ENCODE peak calls at places on chromosomes 2 and 18, in four cellular contexts. One of them, this sample, is unnamed.

GRCh38 chr2:3223080-3223923 is 154.3 kb downstream of the EIPR1 start:
- DNase-seq in astrocyte of the spinal cord: peak
- DNase-seq in OCI-LY7: no peak
- DNase-seq in fibroblast of mammary gland: peak
- DNase-seq in this sample: peak

GRCh38 chr2:158635961-158636601 is 159.0 kb upstream of the DAPL1 start:
- DNase-seq in astrocyte of the spinal cord: no peak
- DNase-seq in OCI-LY7: no peak
- DNase-seq in fibroblast of mammary gland: no peak
- DNase-seq in this sample: no peak

GRCh38 chr2:239822146-239822945 is 202.8 kb downstream of the NDUFA10 start:
- DNase-seq in astrocyte of the spinal cord: no peak
- DNase-seq in OCI-LY7: no peak
- DNase-seq in fibroblast of mammary gland: no peak
- DNase-seq in this sample: no peak

GRCh38 chr2:119025013-119025412 is 83.0 kb downstream of the MARCO start:
- DNase-seq in fibroblast of mammary gland: no peak
- DNase-seq in OCI-LY7: no peak
- DNase-seq in astrocyte of the spinal cord: no peak
- DNase-seq in this sample: no peak

GRCh38 chr2:27921880-27922589 is 31.5 kb downstream of the BABAM2 start:
- DNase-seq in astrocyte of the spinal cord: no peak
- DNase-seq in OCI-LY7: no peak
- DNase-seq in fibroblast of mammary gland: no peak
- DNase-seq in this sample: no peak

GRCh38 chr2:34012728-34013302 is 413.7 kb upstream of the FAM98A start:
- DNase-seq in fibroblast of mammary gland: peak
- DNase-seq in astrocyte of the spinal cord: peak
- DNase-seq in OCI-LY7: peak
- DNase-seq in this sample: peak

GRCh38 chr2:193584522-193584938 is 1389.8 kb upstream of the TMEFF2 start:
- DNase-seq in fibroblast of mammary gland: peak
- DNase-seq in astrocyte of the spinal cord: peak
- DNase-seq in OCI-LY7: peak
- DNase-seq in this sample: no peak

GRCh38 chr18:34730774-34731173 is 20.7 kb downstream of the DTNA start:
- DNase-seq in fibroblast of mammary gland: no peak
- DNase-seq in astrocyte of the spinal cord: peak
- DNase-seq in OCI-LY7: no peak
- DNase-seq in this sample: no peak

GRCh38 chr2:183409662-183410061 is 285.4 kb downstream of the NUP35 start:
- DNase-seq in fibroblast of mammary gland: no peak
- DNase-seq in astrocyte of the spinal cord: no peak
- DNase-seq in OCI-LY7: no peak
- DNase-seq in this sample: no peak

GRCh38 chr2:65040414-65041261 is 15.6 kb upstream of the CEP68 start:
- DNase-seq in OCI-LY7: peak
- DNase-seq in astrocyte of the spinal cord: peak
- DNase-seq in fibroblast of mammary gland: peak
- DNase-seq in this sample: no peak

GRCh38 chr2:230877737-230878598 is 13.2 kb downstream of the ITM2C start:
- DNase-seq in astrocyte of the spinal cord: no peak
- DNase-seq in fibroblast of mammary gland: no peak
- DNase-seq in OCI-LY7: no peak
- DNase-seq in this sample: no peak

GRCh38 chr2:232721261-232721660 is 24.1 kb downstream of the GIGYF2 start:
- DNase-seq in OCI-LY7: no peak
- DNase-seq in fibroblast of mammary gland: no peak
- DNase-seq in astrocyte of the spinal cord: no peak
- DNase-seq in this sample: no peak

GRCh38 chr18:54444309-54444914 is 86.7 kb downstream of the C18orf54 start:
- DNase-seq in fibroblast of mammary gland: peak
- DNase-seq in astrocyte of the spinal cord: peak
- DNase-seq in OCI-LY7: peak
- DNase-seq in this sample: no peak

GRCh38 chr2:134408791-134409190 is 154.9 kb downstream of the MGAT5 start:
- DNase-seq in fibroblast of mammary gland: peak
- DNase-seq in astrocyte of the spinal cord: no peak
- DNase-seq in OCI-LY7: no peak
- DNase-seq in this sample: no peak

GRCh38 chr18:34659579-34660517 is 50.2 kb upstream of the DTNA start:
- DNase-seq in OCI-LY7: no peak
- DNase-seq in astrocyte of the spinal cord: peak
- DNase-seq in fibroblast of mammary gland: peak
- DNase-seq in this sample: no peak

GRCh38 chr18:23746851-23747250 is 57.6 kb downstream of the LAMA3 start:
- DNase-seq in astrocyte of the spinal cord: no peak
- DNase-seq in OCI-LY7: no peak
- DNase-seq in fibroblast of mammary gland: no peak
- DNase-seq in this sample: no peak

GRCh38 chr2:171210864-171211431 is 50.3 kb upstream of the TLK1 start:
- DNase-seq in fibroblast of mammary gland: no peak
- DNase-seq in astrocyte of the spinal cord: no peak
- DNase-seq in OCI-LY7: peak
- DNase-seq in this sample: peak

GRCh38 chr18:43661570-43661969 is 384.3 kb upstream of the SYT4 start:
- DNase-seq in fibroblast of mammary gland: peak
- DNase-seq in astrocyte of the spinal cord: peak
- DNase-seq in OCI-LY7: peak
- DNase-seq in this sample: peak

GRCh38 chr2:200944467-200945394 is 18.7 kb downstream of the ORC2 start:
- DNase-seq in astrocyte of the spinal cord: peak
- DNase-seq in fibroblast of mammary gland: peak
- DNase-seq in OCI-LY7: no peak
- DNase-seq in this sample: peak

GRCh38 chr2:54968561-54969218 is 81.6 kb downstream of the RTN4 start:
- DNase-seq in astrocyte of the spinal cord: no peak
- DNase-seq in OCI-LY7: no peak
- DNase-seq in fibroblast of mammary gland: no peak
- DNase-seq in this sample: no peak

GRCh38 chr2:189297446-189297845 is 117.9 kb upstream of the COL5A2 start:
- DNase-seq in astrocyte of the spinal cord: peak
- DNase-seq in OCI-LY7: no peak
- DNase-seq in fibroblast of mammary gland: peak
- DNase-seq in this sample: no peak

GRCh38 chr2:17830053-17831034 is 14.1 kb downstream of the MSGN1 start:
- DNase-seq in astrocyte of the spinal cord: peak
- DNase-seq in OCI-LY7: peak
- DNase-seq in fibroblast of mammary gland: peak
- DNase-seq in this sample: no peak

GRCh38 chr2:180133736-180134135 is 126.6 kb upstream of the CWC22 start:
- DNase-seq in astrocyte of the spinal cord: no peak
- DNase-seq in fibroblast of mammary gland: peak
- DNase-seq in OCI-LY7: no peak
- DNase-seq in this sample: no peak

GRCh38 chr2:169480079-169480465 is 778 bp downstream of the BBS5 start:
- DNase-seq in astrocyte of the spinal cord: peak
- DNase-seq in OCI-LY7: no peak
- DNase-seq in fibroblast of mammary gland: peak
- DNase-seq in this sample: no peak

GRCh38 chr2:12534646-12535263 is 182.0 kb upstream of the TRIB2 start:
- DNase-seq in OCI-LY7: no peak
- DNase-seq in astrocyte of the spinal cord: peak
- DNase-seq in fibroblast of mammary gland: peak
- DNase-seq in this sample: no peak

GRCh38 chr2:229780856-229781773 is 66.8 kb upstream of the DNER start:
- DNase-seq in OCI-LY7: peak
- DNase-seq in astrocyte of the spinal cord: peak
- DNase-seq in fibroblast of mammary gland: peak
- DNase-seq in this sample: no peak

GRCh38 chr2:164692958-164693357 is 71.7 kb upstream of the GRB14 start:
- DNase-seq in astrocyte of the spinal cord: no peak
- DNase-seq in OCI-LY7: no peak
- DNase-seq in fibroblast of mammary gland: no peak
- DNase-seq in this sample: no peak

GRCh38 chr18:8745355-8746014 is 40.1 kb downstream of the MTCL1 start:
- DNase-seq in OCI-LY7: peak
- DNase-seq in astrocyte of the spinal cord: no peak
- DNase-seq in fibroblast of mammary gland: peak
- DNase-seq in this sample: no peak

GRCh38 chr2:70569559-70569958 is 15.9 kb upstream of the TGFA start:
- DNase-seq in fibroblast of mammary gland: no peak
- DNase-seq in OCI-LY7: no peak
- DNase-seq in astrocyte of the spinal cord: no peak
- DNase-seq in this sample: no peak

DNA sequence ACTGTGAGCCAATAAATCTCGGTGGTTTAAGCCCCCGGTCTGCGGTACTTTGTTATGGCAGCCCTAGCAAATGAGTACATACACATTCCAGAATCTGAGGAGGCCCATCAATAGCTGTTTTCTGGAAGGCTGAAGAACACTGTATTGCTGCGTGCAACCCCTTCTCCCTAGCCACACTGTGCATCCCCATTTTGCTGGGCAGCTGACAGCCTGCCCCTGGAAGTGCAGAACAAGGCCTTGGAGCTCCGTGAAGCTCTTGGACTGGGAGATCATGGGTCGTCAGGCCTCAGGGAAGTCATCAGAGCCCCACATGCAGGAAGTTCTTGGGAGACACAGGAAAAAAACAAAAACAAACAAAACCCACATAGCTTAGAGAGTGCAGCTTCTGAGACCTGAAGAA is 90.6 kb upstream of the ST6GAL2 start:
- DNase-seq in OCI-LY7: no peak
- DNase-seq in astrocyte of the spinal cord: no peak
- DNase-seq in fibroblast of mammary gland: no peak
- DNase-seq in this sample: no peak
- H3K4me3 ChIP-seq in OCI-LY7: no peak
- H3K4me3 ChIP-seq in astrocyte of the spinal cord: no peak
- H3K4me3 ChIP-seq in fibroblast of mammary gland: no peak
- H3K4me3 ChIP-seq in this sample: no peak

DNA sequence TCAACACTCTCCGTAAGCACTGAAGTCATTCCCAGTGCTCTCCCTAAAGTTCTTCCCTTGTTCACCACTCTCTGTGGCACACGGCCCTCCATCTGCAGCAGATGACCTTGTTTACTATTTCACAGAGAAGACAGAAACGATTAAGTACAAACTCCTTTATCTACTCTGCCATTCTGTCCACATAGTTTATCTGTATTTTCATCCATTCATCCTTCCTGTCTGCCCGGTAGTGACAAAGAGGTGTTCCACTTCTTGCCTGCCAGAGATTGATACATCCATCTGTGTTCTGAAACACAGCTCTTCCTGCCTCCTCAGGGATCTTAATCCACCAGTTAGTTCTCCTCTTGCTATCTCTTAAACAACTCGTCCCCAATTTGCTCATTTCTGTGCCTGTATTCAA is 77.9 kb upstream of the CD226 start:
- DNase-seq in fibroblast of mammary gland: no peak
- DNase-seq in OCI-LY7: no peak
- DNase-seq in astrocyte of the spinal cord: no peak
- DNase-seq in this sample: no peak
- TF ChIP-seq CTCF in fibroblast of mammary gland: no peak
- TF ChIP-seq CTCF in OCI-LY7: no peak
- TF ChIP-seq CTCF in astrocyte of the spinal cord: no peak
- TF ChIP-seq CTCF in this sample: no peak

GRCh38 chr2:174664084-174664759 is 66.6 kb upstream of the WIPF1 start:
- DNase-seq in OCI-LY7: no peak
- DNase-seq in astrocyte of the spinal cord: no peak
- DNase-seq in fibroblast of mammary gland: peak
- DNase-seq in this sample: no peak

GRCh38 chr2:174663572-174663971 is 66.0 kb upstream of the WIPF1 start:
- DNase-seq in fibroblast of mammary gland: peak
- DNase-seq in astrocyte of the spinal cord: peak
- DNase-seq in OCI-LY7: no peak
- DNase-seq in this sample: no peak

GRCh38 chr2:174660984-174661675 is 63.5 kb upstream of the WIPF1 start:
- DNase-seq in fibroblast of mammary gland: no peak
- DNase-seq in OCI-LY7: no peak
- DNase-seq in astrocyte of the spinal cord: no peak
- DNase-seq in this sample: no peak

GRCh38 chr2:174662459-174662858 is 64.9 kb upstream of the WIPF1 start:
- DNase-seq in astrocyte of the spinal cord: peak
- DNase-seq in OCI-LY7: no peak
- DNase-seq in fibroblast of mammary gland: peak
- DNase-seq in this sample: no peak

GRCh38 chr2:174662859-174663258 is 65.3 kb upstream of the WIPF1 start:
- DNase-seq in OCI-LY7: no peak
- DNase-seq in fibroblast of mammary gland: no peak
- DNase-seq in astrocyte of the spinal cord: no peak
- DNase-seq in this sample: no peak
- H3K4me3 ChIP-seq in OCI-LY7: no peak
- H3K4me3 ChIP-seq in fibroblast of mammary gland: no peak
- H3K4me3 ChIP-seq in astrocyte of the spinal cord: no peak
- H3K4me3 ChIP-seq in this sample: no peak

GRCh38 chr18:40531061-40531460 is 1424.0 kb upstream of the PIK3C3 start:
- DNase-seq in astrocyte of the spinal cord: no peak
- DNase-seq in fibroblast of mammary gland: no peak
- DNase-seq in OCI-LY7: no peak
- DNase-seq in this sample: no peak

GRCh38 chr18:40524881-40525280 is 1430.2 kb upstream of the PIK3C3 start:
- DNase-seq in OCI-LY7: no peak
- DNase-seq in fibroblast of mammary gland: no peak
- DNase-seq in astrocyte of the spinal cord: no peak
- DNase-seq in this sample: no peak

GRCh38 chr18:40534748-40535147 is 1420.3 kb upstream of the PIK3C3 start:
- DNase-seq in OCI-LY7: no peak
- DNase-seq in fibroblast of mammary gland: peak
- DNase-seq in astrocyte of the spinal cord: peak
- DNase-seq in this sample: no peak

DNA sequence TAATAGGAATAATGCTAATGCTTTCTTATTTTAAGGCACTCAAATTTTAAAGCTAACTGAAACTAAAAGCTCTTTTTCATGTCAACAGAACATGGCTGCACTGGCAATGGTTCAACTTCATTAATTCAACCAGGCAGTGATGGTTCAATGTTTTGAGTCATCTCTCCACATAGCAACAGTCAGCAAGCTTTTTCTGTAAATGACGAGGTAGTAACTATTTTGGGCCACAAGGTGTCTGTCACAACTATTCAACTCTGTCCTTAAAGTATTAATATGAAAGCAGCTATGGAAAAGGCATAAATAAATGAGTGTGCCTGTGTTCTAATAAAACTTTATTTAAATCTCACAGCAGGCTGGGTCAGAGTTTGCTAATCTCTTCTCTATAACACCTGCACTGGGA is 1425.6 kb upstream of the PIK3C3 start:
- DNase-seq in astrocyte of the spinal cord: peak
- DNase-seq in fibroblast of mammary gland: peak
- DNase-seq in OCI-LY7: no peak
- DNase-seq in this sample: no peak
- TF ChIP-seq CTCF in astrocyte of the spinal cord: no peak
- TF ChIP-seq CTCF in fibroblast of mammary gland: no peak
- TF ChIP-seq CTCF in OCI-LY7: no peak
- TF ChIP-seq CTCF in this sample: no peak

This sample was measured in GM12864.